ENCODE peak calls at places on chromosomes 11 and 22, in ten cellular contexts. S, L, R, P, Z, I, B, C, D and O are unnamed samples.

GRCh38 chr11:112793416-112793815 is 167.8 kb upstream of the NCAM1 start:
- DNase-seq in S (no peak), L (no peak), R (no peak), P (no peak), Z (no peak), I (no peak), B (no peak), C (no peak), D (no peak), O (no peak)

GRCh38 chr11:1807628-1807995 is 27.2 kb upstream of the SYT8 start:
- DNase-seq in S (peak), L (no peak), R (no peak), P (no peak), Z (no peak), I (no peak), B (no peak), C (no peak), D (no peak), O (no peak)

GRCh38 chr22:22673628-22674027 is 29.2 kb downstream of the GGTLC2 start:
- DNase-seq in S (no peak), L (no peak), R (no peak), P (no peak), Z (no peak), I (no peak), B (no peak), C (no peak), D (no peak), O (no peak)

GRCh38 chr11:122897606-122898210 is 15.1 kb downstream of the JHY start:
- DNase-seq in S (no peak), L (no peak), R (peak), P (no peak), Z (no peak), I (no peak), B (no peak), C (no peak), D (no peak), O (no peak)

GRCh38 chr11:33608386-33608785 is 92.2 kb downstream of the C11orf91 start:
- DNase-seq in S (no peak), L (no peak), R (no peak), P (no peak), Z (no peak), I (no peak), B (no peak), C (no peak), D (no peak), O (no peak)

GRCh38 chr11:128318856-128319474 is 268.4 kb downstream of the ETS1 start:
- DNase-seq in S (no peak), L (no peak), R (no peak), P (no peak), Z (no peak), I (peak), B (no peak), C (no peak), D (peak), O (no peak)

GRCh38 chr11:34136420-34136819 is 31.0 kb downstream of the NAT10 start:
- DNase-seq in S (no peak), L (no peak), R (no peak), P (no peak), Z (no peak), I (no peak), B (no peak), C (no peak), D (no peak), O (no peak)

GRCh38 chr22:44592466-44593180 is 94.6 kb upstream of the RTL6 start:
- DNase-seq in S (no peak), L (no peak), R (no peak), P (no peak), Z (no peak), I (no peak), B (no peak), C (no peak), D (no peak), O (no peak)

GRCh38 chr11:3745161-3745560 is 52.2 kb downstream of the NUP98 start:
- DNase-seq in S (no peak), L (no peak), R (no peak), P (no peak), Z (no peak), I (no peak), B (no peak), C (no peak), D (no peak), O (no peak)

GRCh38 chr11:86726118-86726748 is 53.8 kb upstream of the ME3 start:
- DNase-seq in S (no peak), L (no peak), R (no peak), P (no peak), Z (no peak), I (no peak), B (no peak), C (no peak), D (no peak), O (no peak)

GRCh38 chr22:38203090-38203810 is 1.5 kb downstream of the MAFF start:
- DNase-seq in S (peak), L (no peak), R (peak), P (no peak), Z (peak), I (peak), B (peak), C (no peak), D (no peak), O (peak)

GRCh38 chr22:22061085-22062077 is 78.8 kb upstream of the TOP3B start:
- DNase-seq in S (peak), L (no peak), R (peak), P (no peak), Z (no peak), I (no peak), B (no peak), C (no peak), D (peak), O (no peak)

GRCh38 chr11:125062931-125063428 is at the start of gene SLC37A2:
- DNase-seq in S (peak), L (no peak), R (peak), P (peak), Z (peak), I (peak), B (peak), C (peak), D (no peak), O (peak)

GRCh38 chr11:43574949-43575915 is 105.3 kb upstream of the HSD17B12 start:
- DNase-seq in S (no peak), L (no peak), R (peak), P (no peak), Z (no peak), I (no peak), B (no peak), C (peak), D (peak), O (no peak)

GRCh38 chr11:123434262-123434661 is 4.2 kb downstream of the GRAMD1B start:
- DNase-seq in S (peak), L (no peak), R (no peak), P (no peak), Z (peak), I (no peak), B (no peak), C (peak), D (no peak), O (no peak)

GRCh38 chr11:64655901-64656601 is 65.0 kb downstream of the SLC22A12 start:
- DNase-seq in S (no peak), L (no peak), R (peak), P (no peak), Z (no peak), I (no peak), B (no peak), C (no peak), D (peak), O (no peak)

GRCh38 chr11:57306941-57307598 is 17.7 kb downstream of the TNKS1BP1 start:
- DNase-seq in S (no peak), L (no peak), R (no peak), P (no peak), Z (no peak), I (no peak), B (no peak), C (no peak), D (no peak), O (no peak)

GRCh38 chr11:13680501-13681264 is 12.2 kb downstream of the FAR1 start:
- DNase-seq in S (no peak), L (no peak), R (no peak), P (no peak), Z (no peak), I (no peak), B (no peak), C (no peak), D (no peak), O (no peak)

GRCh38 chr22:24427500-24428164 is at the start of gene ADORA2A:
- DNase-seq in S (no peak), L (no peak), R (no peak), P (no peak), Z (peak), I (peak), B (peak), C (no peak), D (no peak), O (peak)

GRCh38 chr11:109304159-109304558 is 117.8 kb upstream of the C11orf87 start:
- DNase-seq in S (no peak), L (no peak), R (no peak), P (no peak), Z (no peak), I (no peak), B (no peak), C (no peak), D (no peak), O (no peak)

GRCh38 chr22:37802310-37803194 is 5.2 kb upstream of the GCAT start:
- DNase-seq in S (no peak), L (no peak), R (peak), P (no peak), Z (no peak), I (no peak), B (peak), C (peak), D (no peak), O (peak)

GRCh38 chr11:102318469-102318868 is 1.2 kb downstream of the BIRC3 start:
- DNase-seq in S (no peak), L (no peak), R (no peak), P (no peak), Z (peak), I (peak), B (peak), C (no peak), D (no peak), O (no peak)

GRCh38 chr11:61336171-61336935 is 3.3 kb downstream of the TKFC start:
- DNase-seq in S (peak), L (peak), R (peak), P (peak), Z (peak), I (peak), B (peak), C (peak), D (no peak), O (peak)

GRCh38 chr11:1863352-1864215 is 10.7 kb downstream of the LSP1 start:
- DNase-seq in S (no peak), L (no peak), R (peak), P (peak), Z (no peak), I (no peak), B (peak), C (peak), D (peak), O (peak)

GRCh38 chr11:19918302-19919049 is 205.8 kb downstream of the NAV2 start:
- DNase-seq in S (no peak), L (no peak), R (peak), P (no peak), Z (no peak), I (no peak), B (no peak), C (no peak), D (no peak), O (no peak)

GRCh38 chr11:75320643-75321042 is 30.8 kb downstream of the ARRB1 start:
- DNase-seq in S (no peak), L (no peak), R (no peak), P (no peak), Z (no peak), I (no peak), B (no peak), C (no peak), D (no peak), O (no peak)

GRCh38 chr11:86660011-86660595 is 12.3 kb downstream of the ME3 start:
- DNase-seq in S (no peak), L (no peak), R (peak), P (no peak), Z (no peak), I (no peak), B (no peak), C (no peak), D (peak), O (no peak)

GRCh38 chr22:38065539-38065938 is 8.3 kb downstream of the PICK1 start:
- DNase-seq in S (no peak), L (no peak), R (no peak), P (no peak), Z (no peak), I (no peak), B (no peak), C (no peak), D (no peak), O (no peak)

GRCh38 chr11:57647368-57647767 is 2.3 kb downstream of the YPEL4 start:
- DNase-seq in S (no peak), L (no peak), R (no peak), P (no peak), Z (no peak), I (no peak), B (no peak), C (no peak), D (no peak), O (no peak)

GRCh38 chr11:68528630-68529029 is 68.1 kb downstream of the PPP6R3 start:
- DNase-seq in S (no peak), L (no peak), R (peak), P (no peak), Z (no peak), I (peak), B (no peak), C (no peak), D (no peak), O (no peak)

GRCh38 chr11:74699615-74700396 is 31.4 kb downstream of the CHRDL2 start:
- DNase-seq in S (no peak), L (no peak), R (no peak), P (no peak), Z (no peak), I (no peak), B (no peak), C (no peak), D (no peak), O (no peak)

GRCh38 chr11:45755281-45755859 is 49.6 kb upstream of the SLC35C1 start:
- DNase-seq in S (no peak), L (no peak), R (no peak), P (no peak), Z (no peak), I (no peak), B (no peak), C (no peak), D (no peak), O (no peak)

GRCh38 chr11:68962527-68963250 is 18.1 kb downstream of the MRGPRD start:
- DNase-seq in S (peak), L (no peak), R (no peak), P (no peak), Z (no peak), I (peak), B (no peak), C (no peak), D (no peak), O (no peak)

GRCh38 chr22:49934144-49934890 is 15.9 kb downstream of the CRELD2 start:
- DNase-seq in S (no peak), L (no peak), R (peak), P (no peak), Z (no peak), I (no peak), B (peak), C (no peak), D (no peak), O (peak)
- H3K4me3 ChIP-seq in S (no peak), L (no peak), R (peak), P (no peak), Z (peak), I (no peak), B (peak), C (no peak), D (peak), O (peak)

GRCh38 chr22:25494774-25495173 is 69.7 kb upstream of the GRK3 start:
- DNase-seq in S (no peak), L (no peak), R (no peak), P (no peak), Z (peak), I (no peak), B (no peak), C (no peak), D (no peak), O (no peak)

GRCh38 chr22:25492950-25493790 is 71.3 kb upstream of the GRK3 start:
- DNase-seq in S (no peak), L (no peak), R (no peak), P (no peak), Z (no peak), I (no peak), B (no peak), C (peak), D (no peak), O (no peak)

GRCh38 chr22:25492162-25492561 is 72.3 kb upstream of the GRK3 start:
- DNase-seq in S (no peak), L (no peak), R (no peak), P (no peak), Z (no peak), I (no peak), B (no peak), C (no peak), D (no peak), O (no peak)

GRCh38 chr22:25495286-25495685 is 69.2 kb upstream of the GRK3 start:
- DNase-seq in S (no peak), L (no peak), R (no peak), P (no peak), Z (no peak), I (no peak), B (no peak), C (peak), D (no peak), O (no peak)

DNA sequence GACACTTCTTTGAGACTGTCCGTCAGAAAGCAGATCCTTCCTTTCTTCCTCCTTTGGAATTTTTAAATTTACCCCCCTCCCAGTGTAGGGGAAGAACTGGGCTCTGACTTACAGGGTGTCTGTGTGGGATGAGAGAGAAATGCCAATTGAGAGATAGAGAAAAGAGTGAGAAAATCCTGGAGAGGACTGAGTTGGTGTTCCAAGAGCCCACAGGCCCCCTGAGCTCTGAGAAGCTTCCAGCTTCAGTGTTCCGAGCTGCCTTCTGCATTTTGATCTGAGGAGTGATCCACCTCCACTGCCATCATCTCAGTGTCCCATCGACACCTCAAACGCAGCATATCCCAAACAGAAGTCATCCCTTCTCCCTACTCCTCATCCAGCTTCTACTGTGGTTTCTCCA is 70.7 kb upstream of the GRK3 start:
- DNase-seq in S (no peak), L (no peak), R (no peak), P (no peak), Z (no peak), I (no peak), B (no peak), C (no peak), D (no peak), O (no peak)
- H3K4me3 ChIP-seq in S (no peak), L (no peak), R (no peak), P (no peak), Z (no peak), I (no peak), B (no peak), C (no peak), D (no peak), O (no peak)

DNA sequence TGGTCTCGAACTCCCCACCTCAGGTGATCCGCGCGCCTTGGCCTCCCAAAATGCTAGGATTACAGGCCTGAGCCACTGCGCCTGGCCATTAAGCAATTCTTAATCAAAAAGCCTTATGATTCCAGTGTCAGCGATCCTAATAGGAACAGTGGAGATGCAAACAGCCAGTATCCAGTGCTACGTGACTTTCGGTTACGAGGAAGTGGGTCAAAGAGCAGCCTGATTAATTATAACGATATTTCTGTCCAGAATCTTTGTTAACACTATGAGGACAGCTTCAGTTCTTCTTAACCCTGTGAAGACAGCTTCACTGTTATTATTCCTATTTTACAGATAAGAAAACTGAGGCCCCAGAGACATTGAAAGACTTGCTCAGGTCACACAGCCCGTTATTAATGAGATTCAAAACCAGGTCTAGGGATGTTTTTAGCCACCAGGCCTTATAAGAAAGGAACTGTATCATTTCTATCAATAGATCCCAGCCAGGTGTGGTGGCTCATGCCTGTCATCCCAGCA is 17.3 kb upstream of the HMOX1 start:
- DNase-seq in S (no peak), L (no peak), R (no peak), P (no peak), Z (no peak), I (no peak), B (no peak), C (no peak), D (no peak), O (no peak)
- H3K4me3 ChIP-seq in S (no peak), L (no peak), R (no peak), P (no peak), Z (no peak), I (no peak), B (no peak), C (no peak), D (no peak), O (no peak)

GRCh38 chr11:8231979-8232378 is 31.7 kb downstream of the LMO1 start:
- DNase-seq in S (no peak), L (no peak), R (no peak), P (no peak), Z (no peak), I (no peak), B (no peak), C (peak), D (no peak), O (no peak)

GRCh38 chr11:8229299-8230177 is 34.1 kb downstream of the LMO1 start:
- DNase-seq in S (no peak), L (no peak), R (no peak), P (no peak), Z (no peak), I (no peak), B (peak), C (peak), D (no peak), O (no peak)

GRCh38 chr11:8230921-8231847 is 32.5 kb downstream of the LMO1 start:
- DNase-seq in S (no peak), L (no peak), R (no peak), P (no peak), Z (no peak), I (no peak), B (no peak), C (no peak), D (no peak), O (no peak)

GRCh38 chr11:8232414-8232813 is 31.3 kb downstream of the LMO1 start:
- DNase-seq in S (no peak), L (no peak), R (no peak), P (no peak), Z (no peak), I (no peak), B (no peak), C (no peak), D (no peak), O (no peak)

DNA sequence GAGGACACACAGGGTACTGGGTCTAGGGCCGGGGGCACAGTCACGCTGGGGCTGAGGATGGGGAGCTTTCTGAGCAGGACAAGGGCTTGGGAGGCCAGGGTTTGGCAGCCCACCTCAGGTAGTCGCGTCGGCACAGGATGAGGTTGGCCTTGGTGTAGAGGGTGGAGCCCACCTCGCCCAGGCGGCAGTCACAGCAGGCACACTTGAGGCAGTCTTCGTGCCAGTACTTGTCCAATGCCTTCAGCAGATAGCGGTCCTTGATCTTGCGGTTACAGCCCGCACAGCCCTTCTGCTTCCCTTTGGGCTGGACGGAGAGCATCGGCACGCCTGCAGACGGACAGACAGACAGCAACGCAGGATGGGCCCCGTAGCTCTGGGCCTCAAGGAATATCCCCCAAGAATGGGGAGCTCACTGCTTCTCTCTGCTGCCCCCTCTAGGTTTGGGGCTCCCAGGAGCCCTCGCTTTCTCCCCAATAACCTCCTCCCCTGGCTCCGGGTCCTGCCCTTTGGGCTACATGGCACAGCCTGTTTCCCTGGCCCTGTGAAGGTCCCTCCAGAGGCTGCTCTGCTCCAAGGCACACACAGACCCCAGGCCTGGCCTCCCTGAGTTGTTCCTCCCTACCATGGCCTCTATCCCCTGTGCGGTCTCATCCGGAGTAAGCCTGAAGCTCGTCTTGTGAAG is 33.4 kb downstream of the LMO1 start:
- DNase-seq in S (no peak), L (no peak), R (no peak), P (no peak), Z (no peak), I (no peak), B (no peak), C (no peak), D (no peak), O (no peak)
- H3K4me3 ChIP-seq in S (no peak), L (no peak), R (no peak), P (no peak), Z (no peak), I (no peak), B (no peak), C (no peak), D (no peak), O (no peak)